ENCODE peak calls at places on chromosomes 2 and 18, in four cellular contexts. One of them, this sample, is unnamed.

GRCh38 chr18:63237911-63238710 is 81.5 kb downstream of the BCL2 start:
- DNase-seq in HTR-8/SVneo: peak; percentile 56
- DNase-seq in PC-9: peak; percentile 52
- DNase-seq in trophoblast cell: peak; percentile 97
- DNase-seq in this sample: peak; percentile 42

GRCh38 chr2:119282139-119282965 is 58.7 kb downstream of the STEAP3 start:
- DNase-seq in HTR-8/SVneo: no peak
- DNase-seq in PC-9: no peak
- DNase-seq in trophoblast cell: peak; percentile 12
- DNase-seq in this sample: no peak

GRCh38 chr2:54669677-54670484 is 53.6 kb upstream of the EML6 start:
- DNase-seq in HTR-8/SVneo: peak; percentile 56
- DNase-seq in PC-9: peak; percentile 25
- DNase-seq in trophoblast cell: peak; percentile 99
- DNase-seq in this sample: no peak

GRCh38 chr18:59575995-59576394 is 121.2 kb downstream of the CCBE1 start:
- DNase-seq in HTR-8/SVneo: no peak
- DNase-seq in PC-9: no peak
- DNase-seq in trophoblast cell: no peak
- DNase-seq in this sample: no peak

GRCh38 chr2:54386993-54387590 is 69.0 kb upstream of the SPTBN1 start:
- DNase-seq in HTR-8/SVneo: no peak
- DNase-seq in PC-9: no peak
- DNase-seq in trophoblast cell: no peak
- DNase-seq in this sample: no peak

GRCh38 chr2:122341007-122341406 is 585.6 kb downstream of the TSN start:
- DNase-seq in HTR-8/SVneo: no peak
- DNase-seq in PC-9: no peak
- DNase-seq in trophoblast cell: no peak
- DNase-seq in this sample: no peak

GRCh38 chr2:105775809-105776559 is 31.3 kb downstream of the NCK2 start:
- DNase-seq in HTR-8/SVneo: no peak
- DNase-seq in PC-9: no peak
- DNase-seq in trophoblast cell: no peak
- DNase-seq in this sample: no peak

GRCh38 chr2:69065735-69066336 is 52.9 kb downstream of the ANTXR1 start:
- DNase-seq in HTR-8/SVneo: no peak
- DNase-seq in PC-9: no peak
- DNase-seq in trophoblast cell: no peak
- DNase-seq in this sample: no peak

GRCh38 chr2:197327776-197328169 is 17.2 kb upstream of the ANKRD44 start:
- DNase-seq in HTR-8/SVneo: no peak
- DNase-seq in PC-9: no peak
- DNase-seq in trophoblast cell: no peak
- DNase-seq in this sample: no peak

This sample was measured in mesothelial cell of epicardium.